ENCODE peak calls at places on chromosome 22, in four cellular contexts. W, H, F and O are unnamed samples.

GRCh38 chr22:21651521-21652009 is 9.5 kb downstream of the SDF2L1 start:
- DNase-seq in F (no peak), H (peak), W (no peak), O (no peak)

GRCh38 chr22:33018232-33018864 is 39.8 kb downstream of the SYN3 start:
- DNase-seq in F (peak), W (peak), H (peak), O (peak)

GRCh38 chr22:46514592-46515207 is 22.7 kb downstream of the CELSR1 start:
- DNase-seq in F (peak), W (no peak), H (no peak), O (no peak)

GRCh38 chr22:17501679-17502285 is 61.5 kb upstream of the SLC25A18 start:
- DNase-seq in F (peak), W (no peak), H (peak), O (peak)

GRCh38 chr22:33756508-33756949 is 163.7 kb downstream of the LARGE1 start:
- DNase-seq in F (no peak), W (no peak), H (no peak), O (no peak)

GRCh38 chr22:39253427-39254070 is 8.8 kb upstream of the PDGFB start:
- DNase-seq in W (no peak), H (peak), F (peak), O (peak)

GRCh38 chr22:21921184-21921721 is 31.4 kb downstream of the PPM1F start:
- DNase-seq in W (no peak), F (no peak), H (no peak), O (no peak)

GRCh38 chr22:37189011-37189466 is 992 bp upstream of the C1QTNF6 start:
- DNase-seq in H (no peak), W (no peak), F (peak), O (no peak)

GRCh38 chr22:46714550-46714949 is 23.5 kb downstream of the CERK start:
- DNase-seq in F (peak), H (no peak), W (no peak), O (no peak)

GRCh38 chr22:28435271-28435825 is 244.3 kb downstream of the TTC28 start:
- DNase-seq in W (peak), H (no peak), F (no peak), O (no peak)

GRCh38 chr22:33906954-33907353 is 13.3 kb downstream of the LARGE1 start:
- DNase-seq in F (no peak), W (no peak), H (no peak), O (no peak)

GRCh38 chr22:32200752-32201151 is 4.1 kb downstream of the RFPL2 start:
- DNase-seq in F (no peak), H (no peak), W (no peak), O (no peak)

GRCh38 chr22:46052801-46053562 is 76.0 kb upstream of the WNT7B start:
- DNase-seq in H (no peak), W (peak), F (peak), O (no peak)

GRCh38 chr22:39296535-39296934 is 22.9 kb downstream of the RPL3 start:
- DNase-seq in H (no peak), W (no peak), F (no peak), O (no peak)

GRCh38 chr22:32745996-32746322 is 55.5 kb upstream of the TIMP3 start:
- DNase-seq in H (no peak), F (no peak), W (no peak), O (no peak)

GRCh38 chr22:38829485-38829884 is 14.3 kb downstream of the NPTXR start:
- DNase-seq in H (no peak), F (no peak), W (no peak), O (no peak)

GRCh38 chr22:27628891-27629631 is 172.5 kb downstream of the MN1 start:
- DNase-seq in F (no peak), W (no peak), H (no peak), O (no peak)

GRCh38 chr22:29385305-29385704 is 3.1 kb downstream of the AP1B1 start:
- DNase-seq in F (no peak), W (no peak), H (no peak), O (no peak)

GRCh38 chr22:38098410-38099249 is 11.9 kb downstream of the BAIAP2L2 start:
- DNase-seq in F (peak), H (no peak), W (peak), O (no peak)

GRCh38 chr22:24180316-24181087 is 785 bp upstream of the SUSD2 start:
- DNase-seq in W (peak), H (no peak), F (no peak), O (no peak)

GRCh38 chr22:17167486-17167885 is 8.4 kb upstream of the HDHD5 start:
- DNase-seq in W (no peak), H (no peak), F (no peak), O (no peak)

GRCh38 chr22:31130873-31131272 is 8.1 kb downstream of the INPP5J start:
- DNase-seq in W (no peak), F (no peak), H (no peak), O (no peak)

GRCh38 chr22:41757507-41757906 is 43.0 kb upstream of the CCDC134 start:
- DNase-seq in W (no peak), H (no peak), F (no peak), O (no peak)

GRCh38 chr22:41766476-41766875 is 34.0 kb upstream of the CCDC134 start:
- DNase-seq in W (no peak), H (no peak), F (no peak), O (no peak)

GRCh38 chr22:41768420-41768819 is 32.1 kb upstream of the CCDC134 start:
- DNase-seq in H (no peak), F (peak), W (no peak), O (no peak)

GRCh38 chr22:41758231-41758630 is 42.2 kb upstream of the CCDC134 start:
- DNase-seq in H (no peak), W (no peak), F (no peak), O (no peak)

DNA sequence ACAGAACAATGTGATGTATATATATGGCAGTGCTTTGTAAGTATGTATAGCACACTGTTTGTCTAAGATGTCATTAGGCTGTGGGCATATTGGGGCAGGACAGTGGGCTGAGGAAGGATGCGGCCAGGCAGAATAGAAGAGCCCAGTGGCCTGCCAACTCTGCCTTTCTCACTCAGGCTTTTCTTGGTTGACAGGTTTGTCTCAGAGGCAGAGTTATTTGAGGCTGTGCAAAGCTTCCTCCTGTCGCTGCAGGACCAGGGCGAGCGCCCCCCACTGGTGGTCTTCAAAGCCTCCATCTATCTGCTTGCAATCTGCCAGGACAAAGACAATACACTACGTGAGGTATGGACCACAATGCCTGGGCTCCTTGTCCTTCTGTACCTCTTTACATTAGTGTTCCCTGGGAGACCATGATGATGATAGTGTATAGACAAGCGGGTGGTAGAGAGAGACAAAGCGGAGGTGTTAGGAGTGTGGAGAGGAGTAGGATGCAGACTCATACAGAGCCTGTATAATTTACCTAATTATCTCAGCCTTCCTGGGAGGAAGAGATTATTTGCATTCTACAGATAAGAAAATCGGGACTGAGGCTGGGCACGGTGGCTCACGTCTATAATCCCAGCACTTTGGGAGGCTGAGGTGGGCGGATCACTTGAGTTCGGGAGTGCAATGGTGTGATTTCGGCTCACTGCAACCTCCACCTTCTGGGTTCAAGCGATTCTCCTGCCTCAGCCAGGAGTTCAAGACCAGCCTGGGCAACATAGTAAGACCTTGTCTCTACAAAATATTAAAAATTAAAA is 37.3 kb upstream of the CCDC134 start:
- DNase-seq in H (peak), W (no peak), F (peak), O (peak)
- TF ChIP-seq CTCF in H (peak), W (peak), F (peak), O (peak)

GRCh38 chr22:20582171-20582511 is 74.7 kb downstream of the MED15 start:
- DNase-seq in F (no peak), W (peak), H (no peak), O (no peak)

GRCh38 chr22:20584872-20585639 is 77.6 kb downstream of the MED15 start:
- DNase-seq in H (no peak), W (peak), F (no peak), O (no peak)

GRCh38 chr22:20582520-20583361 is 75.3 kb downstream of the MED15 start:
- DNase-seq in W (peak), F (no peak), H (no peak), O (no peak)

GRCh38 chr22:20584029-20584871 is 76.8 kb downstream of the MED15 start:
- DNase-seq in H (no peak), W (peak), F (no peak), O (no peak)

GRCh38 chr22:20583471-20583922 is 76.1 kb downstream of the MED15 start:
- DNase-seq in H (no peak), W (peak), F (no peak), O (no peak)
- TF ChIP-seq CTCF in H (peak), W (no peak), F (no peak), O (no peak)

GRCh38 chr22:49986325-49986724 is 25.8 kb downstream of the PIM3 start:
- DNase-seq in F (no peak), H (no peak), W (no peak), O (no peak)

GRCh38 chr22:49977578-49977977 is 17.0 kb downstream of the PIM3 start:
- DNase-seq in W (peak), H (no peak), F (no peak), O (no peak)

GRCh38 chr22:49979587-49980264 is 19.2 kb downstream of the PIM3 start:
- DNase-seq in W (peak), F (peak), H (no peak), O (no peak)

GRCh38 chr22:49983148-49984042 is 22.8 kb downstream of the PIM3 start:
- DNase-seq in W (peak), H (no peak), F (no peak), O (peak)
- TF ChIP-seq CTCF in W (peak), H (peak), F (peak), O (no peak)

GRCh38 chr22:48520888-48521600 is 1306.6 kb downstream of the BRD1 start:
- DNase-seq in F (no peak), W (no peak), H (no peak), O (no peak)
- TF ChIP-seq CTCF in F (no peak), W (no peak), H (no peak), O (no peak)

GRCh38 chr22:26360169-26360885 is 68.7 kb upstream of the ASPHD2 start:
- DNase-seq in H (peak), W (peak), F (peak), O (peak)
- TF ChIP-seq CTCF in H (peak), W (peak), F (peak), O (peak)

GRCh38 chr22:26561756-26562417 is 28.0 kb downstream of the TPST2 start:
- DNase-seq in W (no peak), H (no peak), F (no peak), O (no peak)

GRCh38 chr22:26564672-26565071 is 25.3 kb downstream of the TPST2 start:
- DNase-seq in W (no peak), F (no peak), H (no peak), O (no peak)

GRCh38 chr22:26564181-26564580 is 25.8 kb downstream of the TPST2 start:
- DNase-seq in W (no peak), F (no peak), H (no peak), O (no peak)

GRCh38 chr22:26565181-26565580 is 24.8 kb downstream of the TPST2 start:
- DNase-seq in F (no peak), W (no peak), H (no peak), O (no peak)

DNA sequence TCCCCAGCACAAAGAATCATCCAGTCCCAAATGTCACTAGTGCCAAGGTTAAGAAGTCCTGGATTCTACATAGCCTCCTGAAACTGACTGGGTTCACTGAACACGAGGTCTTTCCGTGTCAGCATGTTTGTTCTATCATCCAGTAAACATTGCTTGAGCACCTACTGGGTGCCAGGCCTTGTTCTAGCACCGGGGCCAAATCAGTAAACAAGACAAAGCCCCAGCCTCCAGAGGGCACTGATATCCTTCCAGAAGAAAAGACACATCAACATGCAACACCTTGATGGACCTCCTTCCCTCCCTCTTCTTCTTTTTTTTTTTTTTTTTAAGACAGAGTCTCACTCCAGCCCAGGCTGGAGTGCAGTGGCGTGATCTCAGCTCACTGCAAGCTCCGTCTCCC is 26.9 kb downstream of the TPST2 start:
- DNase-seq in F (no peak), H (no peak), W (no peak), O (no peak)
- TF ChIP-seq CTCF in F (no peak), H (peak), W (no peak), O (no peak)

GRCh38 chr22:44147821-44148574 is 32.7 kb upstream of the PARVG start:
- DNase-seq in F (no peak), W (no peak), H (no peak), O (no peak)
- TF ChIP-seq CTCF in F (no peak), W (no peak), H (no peak), O (no peak)